ENCODE peak calls at places on chromosome 19, in nine cellular contexts. E is ovary; T is mammary epithelial cell; M is astrocyte of the spinal cord; Y is stimulated activated naive CD8-positive, alpha-beta T cell treated with anti-CD3 and anti-CD28 coated beads, Interleukin-15, Interleukin-2, amounts not matched to agents 100 U/mL and 50 U/mL, for 24 hours; S is stimulated activated CD4-positive, alpha-beta T cell treated with anti-CD3 and anti-CD28 coated beads, Interleukin-12 subunit alpha, Interleukin-12 subunit beta, amount 100 ng/mL, for 24 hours; X is putamen; R is stomach; L is HS-5. D is an unnamed sample.

GRCh38 chr19:4454952-4455738 is 2.4 kb downstream of the UBXN6 start:
- DNase-seq in E (peak), Y (no peak), M (peak), X (peak), R (no peak), L (no peak), T (peak), S (no peak), D (no peak)

GRCh38 chr19:4034048-4035017 is 26.8 kb downstream of the PIAS4 start:
- DNase-seq in E (no peak), Y (no peak), T (no peak), M (no peak), L (no peak), R (no peak), X (peak), S (no peak), D (no peak)

GRCh38 chr19:7088999-7089398 is 19.5 kb downstream of the ZNF557 start:
- DNase-seq in X (no peak), T (no peak), R (no peak), E (no peak), S (no peak), M (no peak), L (no peak), Y (no peak), D (no peak)

GRCh38 chr19:15015946-15016542 is 33.2 kb upstream of the CASP14 start:
- DNase-seq in R (no peak), S (no peak), M (no peak), L (no peak), Y (peak), T (peak), E (no peak), X (no peak), D (peak)

GRCh38 chr19:46955114-46955812 is 64.4 kb upstream of the NPAS1 start:
- DNase-seq in T (no peak), X (no peak), L (no peak), Y (peak), M (no peak), R (no peak), E (no peak), S (no peak), D (peak)

GRCh38 chr19:12611361-12611699 is 610 bp downstream of the ZNF791 start:
- DNase-seq in R (peak), M (peak), S (no peak), L (peak), X (peak), E (peak), Y (no peak), T (peak), D (peak)

GRCh38 chr19:55652311-55653078 is 2.3 kb upstream of the U2AF2 start:
- DNase-seq in R (no peak), M (no peak), L (no peak), E (peak), Y (no peak), X (no peak), T (no peak), S (no peak), D (no peak)

GRCh38 chr19:50906217-50906616 is 5.0 kb downstream of the KLK4 start:
- DNase-seq in X (no peak), E (no peak), R (peak), Y (peak), M (no peak), L (no peak), T (no peak), S (no peak), D (peak)

GRCh38 chr19:15201374-15202023 is 704 bp upstream of the NOTCH3 start:
- DNase-seq in S (no peak), Y (no peak), T (no peak), E (no peak), R (no peak), X (no peak), M (no peak), L (no peak), D (no peak)

GRCh38 chr19:49786432-49786831 is 19.6 kb downstream of the AP2A1 start:
- DNase-seq in E (no peak), X (no peak), M (peak), R (no peak), T (peak), L (peak), S (no peak), Y (no peak), D (no peak)

GRCh38 chr19:36041831-36042230 is 9.2 kb upstream of the CLIP3 start:
- DNase-seq in R (no peak), T (peak), X (peak), L (peak), S (no peak), E (peak), Y (no peak), M (peak), D (no peak)

GRCh38 chr19:1001538-1002166 is 1.4 kb downstream of the GRIN3B start:
- DNase-seq in X (no peak), L (no peak), Y (peak), T (no peak), R (peak), E (no peak), M (no peak), S (peak), D (peak)

GRCh38 chr19:21264891-21265290 is 64.3 kb downstream of the ZNF708 start:
- DNase-seq in R (no peak), X (no peak), L (no peak), M (no peak), E (no peak), Y (no peak), T (no peak), S (no peak), D (no peak)

GRCh38 chr19:23699521-23699860 is 12.5 kb upstream of the ZNF675 start:
- DNase-seq in R (no peak), Y (no peak), E (no peak), T (no peak), M (no peak), X (no peak), L (no peak), S (no peak), D (no peak)

GRCh38 chr19:804419-805160 is 7.3 kb downstream of the PTBP1 start:
- DNase-seq in R (no peak), M (no peak), L (no peak), X (no peak), E (no peak), Y (no peak), T (no peak), S (no peak), D (peak)

GRCh38 chr19:42269518-42270345 is 680 bp downstream of the CIC start:
- DNase-seq in Y (no peak), T (no peak), R (no peak), L (no peak), X (no peak), E (peak), S (no peak), M (no peak), D (no peak)

GRCh38 chr19:35351441-35352176 is 3.9 kb downstream of the FFAR1 start:
- DNase-seq in E (peak), M (no peak), Y (peak), R (no peak), L (no peak), X (no peak), T (no peak), S (no peak), D (no peak)

GRCh38 chr19:57978586-57979289 is 4.4 kb upstream of the C19orf18 start:
- DNase-seq in E (no peak), M (peak), R (no peak), L (no peak), T (no peak), S (no peak), Y (no peak), X (no peak), D (no peak)

GRCh38 chr19:8338835-8339234 is 4.2 kb downstream of the KANK3 start:
- DNase-seq in S (no peak), M (no peak), T (no peak), L (no peak), R (no peak), E (no peak), Y (no peak), X (no peak), D (no peak)

GRCh38 chr19:29450306-29450705 is 75.5 kb upstream of the VSTM2B start:
- DNase-seq in Y (no peak), X (no peak), T (no peak), E (no peak), S (no peak), L (no peak), M (no peak), R (no peak), D (no peak)

GRCh38 chr19:40191836-40192646 is 815 bp downstream of the MAP3K10 start:
- DNase-seq in S (no peak), M (peak), R (no peak), X (no peak), E (peak), Y (peak), T (no peak), L (no peak), D (peak)

GRCh38 chr19:34507414-34508067 is 26.0 kb downstream of the WTIP start:
- DNase-seq in T (no peak), E (no peak), M (no peak), X (no peak), S (no peak), Y (no peak), R (no peak), L (no peak), D (no peak)

GRCh38 chr19:55703790-55704215 is 28.8 kb downstream of the EPN1 start:
- DNase-seq in S (peak), M (peak), L (no peak), T (no peak), E (peak), Y (peak), X (peak), R (peak), D (no peak)

GRCh38 chr19:42327381-42327780 is 1.9 kb downstream of the MEGF8 start:
- DNase-seq in X (no peak), Y (no peak), R (no peak), E (no peak), M (no peak), T (no peak), S (no peak), L (no peak), D (no peak)

GRCh38 chr19:6707658-6708018 is 12.8 kb downstream of the C3 start:
- DNase-seq in E (no peak), M (no peak), T (no peak), S (no peak), Y (no peak), L (no peak), X (no peak), R (no peak), D (no peak)

GRCh38 chr19:29263305-29264080 is 50.5 kb upstream of the UQCRFS1 start:
- DNase-seq in L (no peak), S (no peak), T (peak), Y (peak), M (no peak), R (peak), E (peak), X (no peak), D (peak)

GRCh38 chr19:28878862-28879566 is 333.9 kb downstream of the UQCRFS1 start:
- DNase-seq in T (peak), X (peak), L (peak), Y (peak), E (peak), M (peak), S (peak), R (peak), D (peak)

GRCh38 chr19:34983786-34984185 is 16.3 kb upstream of the GRAMD1A start:
- DNase-seq in L (no peak), R (no peak), E (no peak), M (no peak), X (no peak), Y (no peak), S (no peak), T (no peak), D (no peak)

GRCh38 chr19:2308114-2308556 is at the start of gene LINGO3:
- DNase-seq in T (no peak), S (no peak), Y (no peak), E (no peak), R (no peak), X (no peak), L (no peak), M (no peak), D (no peak)

GRCh38 chr19:32570081-32570785 is 10.8 kb upstream of the PDCD5 start:
- DNase-seq in R (peak), E (peak), S (no peak), X (peak), T (peak), L (no peak), M (peak), Y (peak), D (peak)

GRCh38 chr19:17172624-17173345 is 42.4 kb upstream of the USE1 start:
- DNase-seq in L (no peak), M (no peak), E (no peak), R (no peak), Y (no peak), T (no peak), S (no peak), X (no peak), D (no peak)

GRCh38 chr19:7679017-7679720 is 1.5 kb upstream of the TRAPPC5 start:
- DNase-seq in Y (peak), S (peak), T (no peak), M (no peak), X (peak), L (no peak), E (no peak), R (no peak), D (peak)

D was measured in GM20000.